ENCODE peak calls at places on chromosomes 11 and 22, in seven cellular contexts. Y, U, Q, V, M, O and J are unnamed samples.

GRCh38 chr11:43920598-43921419 is 21.6 kb upstream of the C11orf96 start:
- DNase-seq in Q (no peak), M (no peak), U (no peak), Y (no peak), V (no peak), O (peak), J (no peak)

GRCh38 chr11:66643745-66644437 is 5.4 kb downstream of the RBM4 start:
- DNase-seq in Y (no peak), M (no peak), V (no peak), O (no peak), U (no peak), Q (no peak), J (no peak)

GRCh38 chr11:19393119-19393518 is 152.4 kb upstream of the E2F8 start:
- DNase-seq in U (no peak), V (no peak), O (no peak), Q (no peak), M (no peak), Y (no peak), J (no peak)

GRCh38 chr22:37559901-37560681 is at the start of gene CDC42EP1:
- DNase-seq in V (peak), M (no peak), U (peak), Q (peak), O (peak), Y (peak), J (no peak)

GRCh38 chr11:121282376-121282775 is 10.2 kb upstream of the SC5D start:
- DNase-seq in Q (no peak), M (no peak), O (no peak), V (no peak), Y (no peak), U (no peak), J (no peak)

GRCh38 chr11:82906236-82906635 is 4.7 kb downstream of the DDIAS start:
- DNase-seq in Q (no peak), M (peak), V (no peak), O (no peak), Y (no peak), U (no peak), J (no peak)

GRCh38 chr22:44839721-44840120 is 87.3 kb downstream of the ARHGAP8 start:
- DNase-seq in U (no peak), Y (no peak), M (no peak), O (no peak), Q (no peak), V (no peak), J (no peak)

GRCh38 chr11:28838741-28839140 is 730.6 kb downstream of the METTL15 start:
- DNase-seq in M (no peak), Q (no peak), O (no peak), Y (no peak), U (no peak), V (no peak), J (no peak)

GRCh38 chr22:23404689-23405365 is 175.3 kb downstream of the IGLL1 start:
- DNase-seq in M (no peak), Y (no peak), V (no peak), O (no peak), Q (peak), U (no peak), J (peak)

GRCh38 chr11:66858939-66859685 is 2.2 kb downstream of the LRFN4 start:
- DNase-seq in M (no peak), U (no peak), O (no peak), Y (no peak), V (no peak), Q (peak), J (no peak)

GRCh38 chr11:96037267-96037990 is 113.5 kb upstream of the MTMR2 start:
- DNase-seq in M (no peak), U (no peak), Y (no peak), Q (no peak), V (no peak), O (no peak), J (no peak)

GRCh38 chr11:57662893-57663292 is 5.0 kb upstream of the ZDHHC5 start:
- DNase-seq in Q (no peak), O (no peak), Y (no peak), V (no peak), M (peak), U (no peak), J (no peak)

GRCh38 chr11:8987446-8987845 is 16.4 kb downstream of the NRIP3 start:
- DNase-seq in M (no peak), O (no peak), U (no peak), V (no peak), Q (no peak), Y (no peak), J (no peak)

GRCh38 chr11:93974759-93975158 is 46.4 kb upstream of the HEPHL1 start:
- DNase-seq in O (no peak), V (no peak), M (no peak), Y (no peak), U (no peak), Q (no peak), J (no peak)

GRCh38 chr22:27213766-27214581 is 556.6 kb downstream of the MIAT start:
- DNase-seq in O (peak), Y (no peak), Q (peak), V (no peak), M (no peak), U (peak), J (no peak)

GRCh38 chr11:76644591-76644990 is 26.0 kb downstream of the LRRC32 start:
- DNase-seq in M (no peak), O (no peak), U (no peak), V (no peak), Q (no peak), Y (no peak), J (no peak)